ENCODE peak calls at places on chromosomes 6 and 20, in seven cellular contexts. X is PC-9, Y is HepG2, C is IMR-90, M is GM23248, J is neural progenitor cell, I is mammary epithelial cell. Z is an unnamed sample.

GRCh38 chr6:90256698-90257485 is 39.8 kb downstream of the BACH2 start:
- DNase-seq in X (no peak), Y (no peak), C (peak), M (peak), J (no peak), I (peak), Z (peak)

GRCh38 chr6:39377530-39377929 is 55.0 kb upstream of the KCNK16 start:
- DNase-seq in X (peak), Y (peak), C (peak), M (peak), J (peak), I (peak), Z (peak)

GRCh38 chr6:154980273-154981070 is 14.6 kb upstream of the TIAM2 start:
- DNase-seq in X (no peak), Y (no peak), C (no peak), M (no peak), J (no peak), I (no peak), Z (no peak)

GRCh38 chr20:15900443-15900842 is 672.8 kb downstream of the KIF16B start:
- DNase-seq in X (no peak), Y (no peak), C (no peak), M (no peak), J (no peak), I (peak), Z (no peak)

GRCh38 chr6:168403370-168404005 is 37.5 kb upstream of the SMOC2 start:
- DNase-seq in X (no peak), Y (no peak), C (no peak), M (no peak), J (no peak), I (no peak), Z (no peak)

GRCh38 chr20:39057911-39058310 is 95.8 kb downstream of the DHX35 start:
- DNase-seq in X (no peak), Y (no peak), C (no peak), M (no peak), J (no peak), I (no peak), Z (no peak)

GRCh38 chr6:52230685-52231084 is 13.6 kb downstream of the IL17F start:
- DNase-seq in X (no peak), Y (no peak), C (no peak), M (no peak), J (no peak), I (no peak), Z (no peak)

GRCh38 chr6:136387316-136387715 is 97.7 kb upstream of the BCLAF1 start:
- DNase-seq in X (no peak), Y (no peak), C (no peak), M (no peak), J (no peak), I (no peak), Z (no peak)

GRCh38 chr6:36917541-36918193 is 31.9 kb downstream of the C6orf89 start:
- DNase-seq in X (no peak), Y (no peak), C (peak), M (peak), J (no peak), I (no peak), Z (no peak)

GRCh38 chr20:63702036-63702665 is 5.6 kb downstream of the ARFRP1 start:
- DNase-seq in X (no peak), Y (no peak), C (no peak), M (no peak), J (no peak), I (no peak), Z (no peak)

GRCh38 chr6:51273228-51273961 is 454.7 kb downstream of the TFAP2B start:
- DNase-seq in X (no peak), Y (no peak), C (no peak), M (no peak), J (peak), I (no peak), Z (no peak)

GRCh38 chr20:45779011-45779915 is 12.4 kb downstream of the WFDC3 start:
- DNase-seq in X (peak), Y (no peak), C (peak), M (peak), J (no peak), I (peak), Z (peak)

GRCh38 chr6:40996591-40997247 is 42.3 kb downstream of the UNC5CL start:
- DNase-seq in X (peak), Y (peak), C (peak), M (no peak), J (peak), I (no peak), Z (peak)

GRCh38 chr6:57262491-57262890 is 40.4 kb upstream of the RAB23 start:
- DNase-seq in X (no peak), Y (no peak), C (no peak), M (peak), J (no peak), I (no peak), Z (no peak)

GRCh38 chr6:165183071-165183470 is 126.3 kb downstream of the C6orf118 start:
- DNase-seq in X (no peak), Y (no peak), C (no peak), M (peak), J (no peak), I (no peak), Z (no peak)

GRCh38 chr6:61809004-61809595 is 476.9 kb downstream of the KHDRBS2 start:
- DNase-seq in X (no peak), Y (peak), C (no peak), M (peak), J (peak), I (peak), Z (no peak)

GRCh38 chr6:47064274-47064673 is 22.1 kb upstream of the ADGRF1 start:
- DNase-seq in X (no peak), Y (no peak), C (no peak), M (no peak), J (no peak), I (peak), Z (no peak)

GRCh38 chr20:36959242-36959641 is 7.7 kb upstream of the SAMHD1 start:
- DNase-seq in X (no peak), Y (no peak), C (peak), M (no peak), J (no peak), I (no peak), Z (no peak)

GRCh38 chr20:63706852-63707557 is 771 bp downstream of the ARFRP1 start:
- DNase-seq in X (peak), Y (peak), C (peak), M (peak), J (peak), I (peak), Z (peak)

GRCh38 chr20:15012551-15012950 is 675.1 kb upstream of the FLRT3 start:
- DNase-seq in X (no peak), Y (no peak), C (no peak), M (no peak), J (peak), I (no peak), Z (no peak)

GRCh38 chr20:967796-968742 is 34.0 kb downstream of the RSPO4 start:
- DNase-seq in X (no peak), Y (peak), C (peak), M (peak), J (peak), I (peak), Z (peak)

GRCh38 chr6:126033696-126034095 is 47.4 kb downstream of the TRMT11 start:
- DNase-seq in X (no peak), Y (peak), C (peak), M (peak), J (peak), I (peak), Z (peak)

GRCh38 chr6:45075246-45075645 is 252.9 kb upstream of the RUNX2 start:
- DNase-seq in X (no peak), Y (no peak), C (peak), M (peak), J (no peak), I (peak), Z (peak)

GRCh38 chr6:11315743-11316437 is 83.4 kb upstream of the NEDD9 start:
- DNase-seq in X (peak), Y (no peak), C (peak), M (peak), J (no peak), I (peak), Z (peak)

GRCh38 chr20:63234693-63235398 is 859 bp upstream of the BIRC7 start:
- DNase-seq in X (peak), Y (peak), C (no peak), M (peak), J (peak), I (peak), Z (no peak)

GRCh38 chr20:42986143-42986773 is 203.4 kb downstream of the PTPRT start:
- DNase-seq in X (no peak), Y (peak), C (no peak), M (no peak), J (no peak), I (peak), Z (no peak)

GRCh38 chr6:113402541-113402940 is 454.6 kb upstream of the MARCKS start:
- DNase-seq in X (no peak), Y (no peak), C (no peak), M (no peak), J (no peak), I (no peak), Z (no peak)

GRCh38 chr20:32289661-32290431 is 12.4 kb downstream of the KIF3B start:
- DNase-seq in X (no peak), Y (peak), C (no peak), M (no peak), J (no peak), I (no peak), Z (no peak)

GRCh38 chr6:114288696-114289095 is 54.1 kb downstream of the HS3ST5 start:
- DNase-seq in X (no peak), Y (peak), C (no peak), M (no peak), J (no peak), I (no peak), Z (no peak)

GRCh38 chr20:33835773-33836172 is 24.6 kb downstream of the CHMP4B start:
- DNase-seq in X (no peak), Y (no peak), C (no peak), M (peak), J (no peak), I (no peak), Z (no peak)

GRCh38 chr6:135251416-135251815 is 70.3 kb downstream of the MYB start:
- DNase-seq in X (no peak), Y (peak), C (no peak), M (no peak), J (peak), I (no peak), Z (no peak)

GRCh38 chr6:81088133-81088532 is 664.3 kb downstream of the TENT5A start:
- DNase-seq in X (no peak), Y (no peak), C (no peak), M (no peak), J (no peak), I (no peak), Z (no peak)

GRCh38 chr20:584375-585301 is 25.5 kb downstream of the TCF15 start:
- DNase-seq in X (no peak), Y (peak), C (no peak), M (peak), J (no peak), I (peak), Z (no peak)

GRCh38 chr6:170257376-170257775 is 33.5 kb downstream of the DLL1 start:
- DNase-seq in X (no peak), Y (no peak), C (no peak), M (no peak), J (no peak), I (peak), Z (no peak)

GRCh38 chr6:33080127-33081089 is 4.6 kb downstream of the HLA-DPB1 start:
- DNase-seq in X (no peak), Y (no peak), C (peak), M (peak), J (peak), I (peak), Z (peak)

GRCh38 chr6:85579581-85579980 is 14.1 kb downstream of the SNX14 start:
- DNase-seq in X (no peak), Y (no peak), C (no peak), M (no peak), J (no peak), I (no peak), Z (no peak)

DNA sequence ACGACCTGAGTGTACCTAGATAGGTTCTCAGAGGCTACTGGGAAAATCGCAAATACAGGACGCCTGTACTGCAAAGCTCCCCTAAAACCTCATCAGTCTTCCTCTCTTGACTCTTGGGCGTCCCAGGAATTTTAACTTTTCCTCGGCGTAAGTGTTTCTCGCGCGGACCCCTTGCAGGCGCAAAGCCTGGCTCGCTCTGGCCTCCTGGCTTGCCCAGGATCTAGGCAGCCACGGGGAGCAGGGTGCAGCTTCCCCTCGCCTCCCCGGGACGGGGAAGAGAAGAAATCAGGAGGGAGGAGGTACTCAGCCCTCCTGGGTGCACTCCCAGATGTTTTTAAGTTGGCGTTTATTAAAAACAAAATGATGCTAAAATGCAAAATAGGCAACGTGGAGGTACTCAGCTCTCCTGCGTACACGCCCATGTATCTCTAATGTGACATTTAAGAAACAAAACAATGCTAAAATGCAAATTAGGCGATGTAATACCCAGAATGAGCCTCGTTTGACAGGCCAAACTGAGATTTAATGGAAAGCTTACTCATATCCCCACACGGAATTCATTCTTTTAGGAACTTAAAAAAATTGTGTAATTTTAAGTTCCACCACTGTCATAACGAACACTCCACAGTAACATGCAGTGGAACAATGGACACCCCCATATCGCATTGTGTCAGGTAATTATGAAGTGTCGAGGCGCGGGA is 1.6 kb upstream of the SOBP start:
- DNase-seq in X (no peak), Y (no peak), C (no peak), M (peak), J (peak), I (no peak), Z (no peak)
- H2AFZ ChIP-seq in X (peak), Y (no peak), C (peak), M (peak), J (peak), I (peak), Z (peak)

GRCh38 chr20:23869520-23869919 is 10.0 kb downstream of the CST5 start:
- DNase-seq in X (no peak), Y (no peak), C (no peak), M (no peak), J (no peak), I (no peak), Z (no peak)

GRCh38 chr20:23868321-23868720 is 11.2 kb downstream of the CST5 start:
- DNase-seq in X (no peak), Y (no peak), C (no peak), M (no peak), J (no peak), I (no peak), Z (no peak)

GRCh38 chr20:23870461-23870860 is 9.1 kb downstream of the CST5 start:
- DNase-seq in X (no peak), Y (no peak), C (no peak), M (no peak), J (no peak), I (no peak), Z (no peak)

GRCh38 chr20:23867152-23867776 is 12.3 kb downstream of the CST5 start:
- DNase-seq in X (no peak), Y (no peak), C (no peak), M (no peak), J (no peak), I (no peak), Z (no peak)
- H2AFZ ChIP-seq in X (no peak), Y (no peak), C (no peak), M (no peak), J (peak), I (no peak), Z (no peak)

GRCh38 chr6:147438758-147439528 is 69.5 kb upstream of the SAMD5 start:
- DNase-seq in X (no peak), Y (no peak), C (no peak), M (no peak), J (peak), I (no peak), Z (no peak)
- H2AFZ ChIP-seq in X (no peak), Y (no peak), C (no peak), M (no peak), J (no peak), I (no peak), Z (no peak)

GRCh38 chr6:159594750-159595117 is 98.3 kb downstream of the SOD2 start:
- DNase-seq in X (no peak), Y (peak), C (peak), M (peak), J (no peak), I (peak), Z (peak)

GRCh38 chr6:159590794-159591193 is 102.2 kb downstream of the SOD2 start:
- DNase-seq in X (no peak), Y (no peak), C (no peak), M (no peak), J (peak), I (no peak), Z (no peak)

GRCh38 chr6:159595173-159595572 is 97.9 kb downstream of the SOD2 start:
- DNase-seq in X (no peak), Y (no peak), C (peak), M (peak), J (no peak), I (peak), Z (peak)

GRCh38 chr6:159594106-159594749 is 98.8 kb downstream of the SOD2 start:
- DNase-seq in X (no peak), Y (no peak), C (peak), M (peak), J (no peak), I (peak), Z (no peak)
- H2AFZ ChIP-seq in X (no peak), Y (no peak), C (peak), M (peak), J (no peak), I (peak), Z (no peak)

GRCh38 chr6:133268621-133269020 is 27.5 kb downstream of the EYA4 start:
- DNase-seq in X (no peak), Y (no peak), C (no peak), M (no peak), J (no peak), I (no peak), Z (no peak)
- H2AFZ ChIP-seq in X (no peak), Y (no peak), C (no peak), M (no peak), J (no peak), I (no peak), Z (no peak)

GRCh38 chr6:75467284-75467683 is 26.3 kb downstream of the FILIP1 start:
- DNase-seq in X (no peak), Y (no peak), C (no peak), M (no peak), J (no peak), I (no peak), Z (no peak)
- H2AFZ ChIP-seq in X (no peak), Y (no peak), C (no peak), M (no peak), J (peak), I (no peak), Z (no peak)

GRCh38 chr6:31874084-31874670 is 4.6 kb downstream of the SLC44A4 start:
- DNase-seq in X (peak), Y (no peak), C (no peak), M (no peak), J (no peak), I (no peak), Z (no peak)

GRCh38 chr6:31870385-31870921 is 7.8 kb upstream of the NEU1 start:
- DNase-seq in X (no peak), Y (no peak), C (no peak), M (no peak), J (no peak), I (no peak), Z (no peak)

GRCh38 chr6:31874836-31875572 is 3.8 kb downstream of the SLC44A4 start:
- DNase-seq in X (no peak), Y (no peak), C (peak), M (no peak), J (no peak), I (no peak), Z (no peak)

GRCh38 chr6:31875852-31876251 is 2.9 kb downstream of the SLC44A4 start:
- DNase-seq in X (no peak), Y (no peak), C (no peak), M (no peak), J (no peak), I (no peak), Z (no peak)

GRCh38 chr6:31871068-31871659 is 7.6 kb downstream of the SLC44A4 start:
- DNase-seq in X (no peak), Y (no peak), C (peak), M (no peak), J (no peak), I (no peak), Z (no peak)
- H2AFZ ChIP-seq in X (no peak), Y (peak), C (peak), M (no peak), J (peak), I (no peak), Z (no peak)